ENCODE peak calls at places on chromosomes 1 and 21, in nine cellular contexts. C is heart left ventricle; B is epithelial cell of proximal tubule; K is IMR-90; M is bronchial epithelial cell; S is ovary; W is mesenchymal stem cell; G is kidney epithelial cell; F is naive thymus-derived CD4-positive, alpha-beta T cell. Q is an unnamed sample.

GRCh38 chr1:221576268-221576667 is 165.6 kb downstream of the DUSP10 start:
- DNase-seq in W (peak; percentile 88), S (no peak), K (peak; percentile 96), C (no peak), B (no peak), M (peak; percentile 32), G (peak; percentile 19), F (no peak), Q (peak; percentile 27)

GRCh38 chr1:22791736-22792325 is 81.2 kb downstream of the EPHB2 start:
- DNase-seq in M (no peak), C (no peak), G (no peak), B (no peak), S (peak; percentile 69), W (no peak), K (no peak), F (no peak), Q (no peak)

GRCh38 chr1:203911806-203912205 is 50.4 kb downstream of the SNRPE start:
- DNase-seq in K (no peak), B (no peak), C (no peak), M (no peak), F (no peak), S (no peak), W (no peak), G (no peak), Q (no peak)

GRCh38 chr1:234624718-234625117 is 14.7 kb upstream of the IRF2BP2 start:
- DNase-seq in C (no peak), K (no peak), F (no peak), B (no peak), W (no peak), S (no peak), G (no peak), M (no peak), Q (no peak)

GRCh38 chr21:39390212-39390765 is 41.4 kb upstream of the HMGN1 start:
- DNase-seq in B (no peak), W (no peak), C (no peak), S (no peak), K (no peak), G (no peak), M (no peak), F (no peak), Q (no peak)

GRCh38 chr1:150194381-150195031 is 41.4 kb downstream of the ANP32E start:
- DNase-seq in G (no peak), S (no peak), C (no peak), W (peak; percentile 54), M (no peak), B (no peak), K (peak; percentile 66), F (no peak), Q (no peak)

GRCh38 chr1:31498376-31499040 is 77.8 kb upstream of the TINAGL1 start:
- DNase-seq in B (no peak), W (no peak), F (no peak), K (no peak), M (no peak), G (no peak), S (no peak), C (no peak), Q (no peak)

GRCh38 chr1:244834596-244835275 is 722 bp upstream of the COX20 start:
- DNase-seq in B (peak; percentile 40), C (peak; percentile 89), G (peak; percentile 71), S (peak; percentile 85), K (peak; percentile 92), W (peak; percentile 97), F (no peak), M (peak; percentile 82), Q (peak; percentile 96)

GRCh38 chr1:178484698-178485225 is 12.0 kb downstream of the CLEC20A start:
- DNase-seq in G (no peak), F (no peak), W (no peak), K (no peak), M (no peak), S (no peak), C (no peak), B (no peak), Q (no peak)

GRCh38 chr1:178487070-178487615 is 9.6 kb downstream of the CLEC20A start:
- DNase-seq in F (no peak), B (no peak), M (no peak), S (no peak), K (no peak), C (no peak), G (no peak), W (no peak), Q (no peak)

GRCh38 chr1:178485467-178486098 is 11.2 kb downstream of the CLEC20A start:
- DNase-seq in B (no peak), G (no peak), S (no peak), C (no peak), K (no peak), W (no peak), F (no peak), M (no peak), Q (no peak)

GRCh38 chr1:178488393-178488792 is 8.4 kb downstream of the CLEC20A start:
- DNase-seq in F (no peak), M (no peak), W (no peak), S (no peak), C (no peak), K (no peak), B (no peak), G (no peak), Q (no peak)

DNA sequence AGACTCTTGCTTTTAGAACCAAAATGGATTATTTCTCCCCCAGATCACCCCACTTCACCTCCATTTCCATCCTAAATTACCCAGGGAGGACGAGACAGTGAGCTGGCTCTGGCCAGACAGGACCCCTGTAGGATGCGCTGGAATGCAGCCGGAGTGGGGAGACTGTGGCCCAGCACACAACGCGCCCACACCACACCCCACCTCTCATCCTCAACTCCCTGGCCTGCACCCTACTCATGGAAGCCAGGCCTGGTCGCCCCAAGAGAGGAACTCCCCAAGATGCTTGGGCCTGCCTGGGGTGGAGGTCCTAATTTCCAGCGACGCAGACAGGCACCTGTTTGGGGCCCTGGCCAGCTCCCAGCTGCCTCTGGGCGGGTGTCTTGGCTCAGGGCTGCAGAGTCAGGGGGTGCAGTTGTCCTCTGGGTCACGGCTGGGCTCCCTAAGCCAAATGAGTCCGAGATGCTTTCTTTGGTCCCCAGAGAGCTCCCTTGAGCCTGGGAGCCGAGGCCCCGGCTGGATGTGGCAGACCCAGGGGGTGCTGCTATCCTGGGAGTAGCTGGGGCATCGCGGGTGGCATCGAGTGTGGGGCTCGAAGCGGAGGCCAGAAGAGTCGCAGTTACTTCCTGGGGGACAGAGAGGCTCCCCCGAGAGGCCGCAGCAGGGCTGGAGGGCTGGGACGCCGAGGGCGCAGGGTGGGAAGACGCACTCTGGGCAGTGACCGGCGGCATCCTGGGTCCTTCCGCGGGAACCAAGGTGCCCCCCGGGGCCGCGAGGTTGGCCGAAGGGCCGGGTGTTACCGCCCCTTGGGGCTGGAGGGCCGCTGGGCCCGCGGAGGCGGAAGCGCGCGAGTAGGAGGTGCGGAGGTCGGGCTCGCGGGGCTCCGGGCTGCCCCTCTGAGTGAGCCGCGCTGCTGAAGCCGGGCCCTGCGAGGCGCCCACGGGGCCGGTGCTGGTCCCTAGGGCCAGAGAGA is 10.4 kb downstream of the CLEC20A start:
- DNase-seq in C (no peak), B (no peak), K (no peak), M (no peak), F (no peak), G (no peak), W (no peak), S (no peak), Q (no peak)
- H3K4me3 ChIP-seq in C (peak overlapping the region; percentile 26), B (no peak overlapping the region), K (no peak overlapping the region), M (peak overlapping the region; percentile 26), F (no peak overlapping the region), G (no peak overlapping the region), W (peak overlapping the region; percentile 58), S (no peak overlapping the region), Q (no peak overlapping the region)

GRCh38 chr1:37243368-37244082 is 209.2 kb upstream of the GRIK3 start:
- DNase-seq in W (no peak), C (no peak), S (no peak), M (no peak), G (no peak), K (no peak), F (no peak), B (no peak), Q (no peak)

GRCh38 chr1:37244083-37244480 is 209.8 kb upstream of the GRIK3 start:
- DNase-seq in C (no peak), W (no peak), K (no peak), F (no peak), M (no peak), B (no peak), S (no peak), G (no peak), Q (no peak)

GRCh38 chr1:37246631-37247030 is 212.3 kb upstream of the GRIK3 start:
- DNase-seq in S (no peak), K (no peak), G (no peak), C (no peak), M (no peak), B (no peak), W (no peak), F (no peak), Q (no peak)

GRCh38 chr1:37242501-37242900 is 208.2 kb upstream of the GRIK3 start:
- DNase-seq in B (no peak), F (no peak), S (no peak), C (no peak), W (no peak), K (no peak), M (no peak), G (no peak), Q (no peak)

DNA sequence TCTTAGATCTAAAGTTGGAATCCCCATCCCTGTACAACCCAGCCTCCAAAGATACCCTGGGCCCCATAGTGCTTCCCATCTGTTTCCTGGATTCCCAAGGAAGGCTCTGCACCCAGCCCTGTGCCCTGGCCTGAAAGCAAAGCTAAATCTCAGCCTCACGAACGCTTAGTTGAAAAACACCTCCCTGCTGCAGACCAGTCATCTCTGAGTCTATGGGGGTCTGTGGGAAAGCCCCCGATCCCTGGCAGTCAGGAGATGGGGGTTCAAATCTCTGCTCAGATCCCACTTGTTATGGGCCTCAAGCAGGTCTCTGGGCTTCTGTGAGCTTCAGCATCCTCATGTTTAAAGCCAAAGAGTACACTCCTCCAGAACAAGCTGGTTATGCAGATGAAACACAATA is 210.5 kb upstream of the GRIK3 start:
- DNase-seq in B (no peak), K (no peak), F (no peak), C (no peak), S (no peak), W (no peak), G (no peak), M (no peak), Q (no peak)
- H3K4me3 ChIP-seq in B (no peak overlapping the region), K (no peak overlapping the region), F (no peak overlapping the region), C (no peak overlapping the region), S (no peak overlapping the region), W (no peak overlapping the region), G (no peak overlapping the region), M (no peak overlapping the region), Q (no peak overlapping the region)

DNA sequence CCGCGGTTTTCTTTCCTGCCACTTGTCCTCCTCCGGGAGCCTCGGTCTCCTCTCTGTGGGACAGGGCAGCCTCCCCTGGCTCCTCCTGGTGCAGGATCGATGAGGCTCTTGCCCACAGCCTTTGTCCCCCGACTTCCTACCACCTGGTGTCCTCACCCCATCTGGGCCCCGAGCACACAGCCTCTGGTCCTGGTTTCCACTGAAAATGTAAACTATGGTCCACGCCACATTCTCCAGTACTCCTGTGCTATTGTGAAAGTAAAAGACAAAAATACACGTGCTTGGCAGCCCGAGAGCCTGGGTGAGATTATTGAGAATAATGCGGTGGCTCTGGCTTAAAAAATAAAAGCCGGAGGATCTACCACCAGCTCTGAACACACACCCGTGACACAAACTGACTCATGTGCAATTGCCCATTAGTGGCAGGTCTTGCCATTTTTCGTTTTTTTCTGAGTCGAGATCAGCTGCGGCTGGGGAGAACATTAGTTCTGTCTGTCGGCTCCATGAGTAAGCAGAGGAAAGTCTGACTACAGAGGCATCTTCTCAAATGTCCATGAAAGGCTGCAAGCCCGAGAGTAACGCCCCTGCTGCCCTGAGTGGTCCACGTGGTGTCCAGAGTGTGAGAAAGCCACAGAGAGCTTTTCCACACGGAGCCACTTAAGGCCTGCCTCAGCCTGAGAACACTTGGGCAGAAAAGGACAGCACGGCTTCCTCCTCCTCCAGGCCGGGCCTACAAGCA is 5.7 kb upstream of the COL6A2 start:
- DNase-seq in B (no peak), F (no peak), C (peak; percentile 63), M (no peak), W (peak; percentile 98), G (peak; percentile 29), S (peak; percentile 79), K (peak; percentile 99), Q (no peak)
- H3K4me3 ChIP-seq in B (no peak overlapping the region), F (no peak overlapping the region), C (no peak overlapping the region), M (no peak overlapping the region), W (peak overlapping the region; percentile 71), G (no peak overlapping the region), S (no peak overlapping the region), K (peak overlapping the region; percentile 28), Q (no peak overlapping the region)

GRCh38 chr1:13892141-13892670 is 192.2 kb downstream of the PRDM2 start:
- DNase-seq in B (no peak), M (no peak), C (no peak), F (no peak), S (no peak), K (no peak), G (no peak), W (no peak), Q (no peak)
- H3K4me3 ChIP-seq in B (no peak overlapping the region), M (no peak overlapping the region), C (peak overlapping the region; percentile 32), F (no peak overlapping the region), S (peak overlapping the region; percentile 29), K (no peak overlapping the region), G (no peak overlapping the region), W (peak overlapping the region; percentile 77), Q (no peak overlapping the region)

Q was measured in Jurkat, Clone E6-1.